ENCODE peak calls at places on chromosomes 16 and 17, in nine cellular contexts. One of them, this sample, is unnamed.

GRCh38 chr16:75206749-75207451 is at the start of gene CTRB2:
- DNase-seq in small intestine: no peak
- DNase-seq in AG04450: no peak
- DNase-seq in neural crest cell: no peak
- DNase-seq in foreskin fibroblast: no peak
- DNase-seq in tibial artery: no peak
- DNase-seq in upper lobe of right lung: no peak
- DNase-seq in astrocyte of the spinal cord: no peak
- DNase-seq in stimulated activated CD4-positive, alpha-beta T cell treated with anti-CD3 and anti-CD28 coated beads, Interleukin-4, amount 100 ng/mL, for 24 hours: no peak
- DNase-seq in this sample: peak; percentile 71

GRCh38 chr16:58127033-58127556 is 2.1 kb downstream of the CFAP20 start:
- DNase-seq in stimulated activated CD4-positive, alpha-beta T cell treated with anti-CD3 and anti-CD28 coated beads, Interleukin-4, amount 100 ng/mL, for 24 hours: peak; percentile 17
- DNase-seq in upper lobe of right lung: no peak
- DNase-seq in neural crest cell: no peak
- DNase-seq in tibial artery: no peak
- DNase-seq in astrocyte of the spinal cord: peak; percentile 61
- DNase-seq in AG04450: no peak
- DNase-seq in small intestine: peak; percentile 42
- DNase-seq in foreskin fibroblast: peak; percentile 34
- DNase-seq in this sample: no peak

GRCh38 chr17:16997514-16998429 is 25.9 kb upstream of the TNFRSF13B start:
- DNase-seq in neural crest cell: no peak
- DNase-seq in small intestine: no peak
- DNase-seq in astrocyte of the spinal cord: no peak
- DNase-seq in AG04450: no peak
- DNase-seq in upper lobe of right lung: no peak
- DNase-seq in stimulated activated CD4-positive, alpha-beta T cell treated with anti-CD3 and anti-CD28 coated beads, Interleukin-4, amount 100 ng/mL, for 24 hours: no peak
- DNase-seq in tibial artery: peak; percentile 61
- DNase-seq in foreskin fibroblast: no peak
- DNase-seq in this sample: peak; percentile 90

GRCh38 chr16:77789646-77790370 is 1.4 kb downstream of the VAT1L start:
- DNase-seq in tibial artery: no peak
- DNase-seq in astrocyte of the spinal cord: no peak
- DNase-seq in upper lobe of right lung: no peak
- DNase-seq in small intestine: no peak
- DNase-seq in AG04450: no peak
- DNase-seq in stimulated activated CD4-positive, alpha-beta T cell treated with anti-CD3 and anti-CD28 coated beads, Interleukin-4, amount 100 ng/mL, for 24 hours: no peak
- DNase-seq in foreskin fibroblast: no peak
- DNase-seq in neural crest cell: no peak
- DNase-seq in this sample: no peak

GRCh38 chr16:19878760-19879159 is 5.9 kb downstream of the GPRC5B start:
- DNase-seq in neural crest cell: no peak
- DNase-seq in small intestine: no peak
- DNase-seq in tibial artery: no peak
- DNase-seq in AG04450: no peak
- DNase-seq in stimulated activated CD4-positive, alpha-beta T cell treated with anti-CD3 and anti-CD28 coated beads, Interleukin-4, amount 100 ng/mL, for 24 hours: no peak
- DNase-seq in foreskin fibroblast: no peak
- DNase-seq in astrocyte of the spinal cord: no peak
- DNase-seq in upper lobe of right lung: no peak
- DNase-seq in this sample: no peak

GRCh38 chr16:48311242-48311641 is 63.9 kb upstream of the ABCC11 start:
- DNase-seq in tibial artery: no peak
- DNase-seq in AG04450: no peak
- DNase-seq in neural crest cell: no peak
- DNase-seq in astrocyte of the spinal cord: no peak
- DNase-seq in small intestine: no peak
- DNase-seq in upper lobe of right lung: no peak
- DNase-seq in stimulated activated CD4-positive, alpha-beta T cell treated with anti-CD3 and anti-CD28 coated beads, Interleukin-4, amount 100 ng/mL, for 24 hours: no peak
- DNase-seq in foreskin fibroblast: no peak
- DNase-seq in this sample: no peak

GRCh38 chr17:73589096-73589980 is 54.9 kb downstream of the SDK2 start:
- DNase-seq in neural crest cell: no peak
- DNase-seq in small intestine: no peak
- DNase-seq in AG04450: no peak
- DNase-seq in astrocyte of the spinal cord: no peak
- DNase-seq in upper lobe of right lung: no peak
- DNase-seq in foreskin fibroblast: no peak
- DNase-seq in stimulated activated CD4-positive, alpha-beta T cell treated with anti-CD3 and anti-CD28 coated beads, Interleukin-4, amount 100 ng/mL, for 24 hours: no peak
- DNase-seq in tibial artery: no peak
- DNase-seq in this sample: no peak

GRCh38 chr16:21226749-21227148 is 6.8 kb upstream of the ANKS4B start:
- DNase-seq in tibial artery: no peak
- DNase-seq in astrocyte of the spinal cord: no peak
- DNase-seq in AG04450: no peak
- DNase-seq in stimulated activated CD4-positive, alpha-beta T cell treated with anti-CD3 and anti-CD28 coated beads, Interleukin-4, amount 100 ng/mL, for 24 hours: no peak
- DNase-seq in foreskin fibroblast: no peak
- DNase-seq in small intestine: no peak
- DNase-seq in neural crest cell: no peak
- DNase-seq in upper lobe of right lung: no peak
- DNase-seq in this sample: no peak

GRCh38 chr16:74999208-74999682 is 421 bp downstream of the ZNRF1 start:
- DNase-seq in neural crest cell: peak; percentile 23
- DNase-seq in tibial artery: peak; percentile 71
- DNase-seq in upper lobe of right lung: peak; percentile 70
- DNase-seq in foreskin fibroblast: no peak
- DNase-seq in AG04450: no peak
- DNase-seq in stimulated activated CD4-positive, alpha-beta T cell treated with anti-CD3 and anti-CD28 coated beads, Interleukin-4, amount 100 ng/mL, for 24 hours: peak; percentile 21
- DNase-seq in astrocyte of the spinal cord: no peak
- DNase-seq in small intestine: no peak
- DNase-seq in this sample: peak; percentile 86

GRCh38 chr17:79800325-79801155 is 3.7 kb upstream of the CBX8 start:
- DNase-seq in neural crest cell: no peak
- DNase-seq in tibial artery: no peak
- DNase-seq in stimulated activated CD4-positive, alpha-beta T cell treated with anti-CD3 and anti-CD28 coated beads, Interleukin-4, amount 100 ng/mL, for 24 hours: peak; percentile 49
- DNase-seq in AG04450: no peak
- DNase-seq in astrocyte of the spinal cord: peak; percentile 69
- DNase-seq in upper lobe of right lung: peak; percentile 64
- DNase-seq in small intestine: peak; percentile 57
- DNase-seq in foreskin fibroblast: peak; percentile 47
- DNase-seq in this sample: no peak

GRCh38 chr17:65794572-65794971 is 233.1 kb upstream of the AXIN2 start:
- DNase-seq in neural crest cell: no peak
- DNase-seq in astrocyte of the spinal cord: peak; percentile 20
- DNase-seq in small intestine: peak; percentile 67
- DNase-seq in foreskin fibroblast: no peak
- DNase-seq in AG04450: no peak
- DNase-seq in upper lobe of right lung: no peak
- DNase-seq in stimulated activated CD4-positive, alpha-beta T cell treated with anti-CD3 and anti-CD28 coated beads, Interleukin-4, amount 100 ng/mL, for 24 hours: no peak
- DNase-seq in tibial artery: no peak
- DNase-seq in this sample: no peak

GRCh38 chr17:8117980-8118768 is at the start of gene ALOXE3:
- DNase-seq in astrocyte of the spinal cord: peak; percentile 47
- DNase-seq in small intestine: peak; percentile 86
- DNase-seq in stimulated activated CD4-positive, alpha-beta T cell treated with anti-CD3 and anti-CD28 coated beads, Interleukin-4, amount 100 ng/mL, for 24 hours: no peak
- DNase-seq in tibial artery: no peak
- DNase-seq in upper lobe of right lung: no peak
- DNase-seq in AG04450: no peak
- DNase-seq in neural crest cell: peak; percentile 26
- DNase-seq in foreskin fibroblast: peak; percentile 66
- DNase-seq in this sample: peak; percentile 78

GRCh38 chr16:28166394-28167208 is 45.2 kb downstream of the XPO6 start:
- DNase-seq in tibial artery: no peak
- DNase-seq in AG04450: no peak
- DNase-seq in upper lobe of right lung: no peak
- DNase-seq in stimulated activated CD4-positive, alpha-beta T cell treated with anti-CD3 and anti-CD28 coated beads, Interleukin-4, amount 100 ng/mL, for 24 hours: peak; percentile 28
- DNase-seq in small intestine: no peak
- DNase-seq in foreskin fibroblast: peak; percentile 34
- DNase-seq in neural crest cell: no peak
- DNase-seq in astrocyte of the spinal cord: peak; percentile 66
- DNase-seq in this sample: no peak

GRCh38 chr17:20908373-20909273 is 134.2 kb downstream of the USP22 start:
- DNase-seq in neural crest cell: peak; percentile 85
- DNase-seq in AG04450: no peak
- DNase-seq in foreskin fibroblast: peak; percentile 68
- DNase-seq in astrocyte of the spinal cord: peak; percentile 67
- DNase-seq in upper lobe of right lung: peak; percentile 95
- DNase-seq in stimulated activated CD4-positive, alpha-beta T cell treated with anti-CD3 and anti-CD28 coated beads, Interleukin-4, amount 100 ng/mL, for 24 hours: peak; percentile 80
- DNase-seq in tibial artery: peak; percentile 95
- DNase-seq in small intestine: peak; percentile 87
- DNase-seq in this sample: peak; percentile 96

GRCh38 chr17:68884888-68885287 is 70.3 kb downstream of the ABCA8 start:
- DNase-seq in upper lobe of right lung: no peak
- DNase-seq in foreskin fibroblast: no peak
- DNase-seq in small intestine: no peak
- DNase-seq in astrocyte of the spinal cord: no peak
- DNase-seq in stimulated activated CD4-positive, alpha-beta T cell treated with anti-CD3 and anti-CD28 coated beads, Interleukin-4, amount 100 ng/mL, for 24 hours: no peak
- DNase-seq in neural crest cell: no peak
- DNase-seq in AG04450: no peak
- DNase-seq in tibial artery: no peak
- DNase-seq in this sample: no peak

GRCh38 chr17:76670708-76671122 is 27.2 kb upstream of the ST6GALNAC1 start:
- DNase-seq in astrocyte of the spinal cord: no peak
- DNase-seq in upper lobe of right lung: no peak
- DNase-seq in AG04450: no peak
- DNase-seq in stimulated activated CD4-positive, alpha-beta T cell treated with anti-CD3 and anti-CD28 coated beads, Interleukin-4, amount 100 ng/mL, for 24 hours: no peak
- DNase-seq in foreskin fibroblast: no peak
- DNase-seq in neural crest cell: no peak
- DNase-seq in tibial artery: no peak
- DNase-seq in small intestine: peak; percentile 15
- DNase-seq in this sample: no peak

GRCh38 chr16:73157861-73158260 is 109.9 kb upstream of the ZFHX3 start:
- DNase-seq in tibial artery: no peak
- DNase-seq in astrocyte of the spinal cord: no peak
- DNase-seq in AG04450: no peak
- DNase-seq in small intestine: no peak
- DNase-seq in stimulated activated CD4-positive, alpha-beta T cell treated with anti-CD3 and anti-CD28 coated beads, Interleukin-4, amount 100 ng/mL, for 24 hours: no peak
- DNase-seq in foreskin fibroblast: no peak
- DNase-seq in upper lobe of right lung: no peak
- DNase-seq in neural crest cell: no peak
- DNase-seq in this sample: no peak

GRCh38 chr17:68289473-68289872 is 1.5 kb downstream of the SLC16A6 start:
- DNase-seq in astrocyte of the spinal cord: no peak
- DNase-seq in small intestine: no peak
- DNase-seq in stimulated activated CD4-positive, alpha-beta T cell treated with anti-CD3 and anti-CD28 coated beads, Interleukin-4, amount 100 ng/mL, for 24 hours: no peak
- DNase-seq in tibial artery: no peak
- DNase-seq in neural crest cell: no peak
- DNase-seq in foreskin fibroblast: no peak
- DNase-seq in upper lobe of right lung: no peak
- DNase-seq in AG04450: no peak
- DNase-seq in this sample: no peak

GRCh38 chr17:41324180-41325075 is 8.9 kb upstream of the KRTAP17-1 start:
- DNase-seq in upper lobe of right lung: no peak
- DNase-seq in astrocyte of the spinal cord: no peak
- DNase-seq in small intestine: peak; percentile 54
- DNase-seq in neural crest cell: no peak
- DNase-seq in stimulated activated CD4-positive, alpha-beta T cell treated with anti-CD3 and anti-CD28 coated beads, Interleukin-4, amount 100 ng/mL, for 24 hours: no peak
- DNase-seq in AG04450: no peak
- DNase-seq in foreskin fibroblast: no peak
- DNase-seq in tibial artery: no peak
- DNase-seq in this sample: no peak

GRCh38 chr16:2282866-2283555 is 15.1 kb upstream of the RNPS1 start:
- DNase-seq in tibial artery: no peak
- DNase-seq in foreskin fibroblast: no peak
- DNase-seq in upper lobe of right lung: no peak
- DNase-seq in astrocyte of the spinal cord: no peak
- DNase-seq in stimulated activated CD4-positive, alpha-beta T cell treated with anti-CD3 and anti-CD28 coated beads, Interleukin-4, amount 100 ng/mL, for 24 hours: no peak
- DNase-seq in neural crest cell: no peak
- DNase-seq in AG04450: no peak
- DNase-seq in small intestine: no peak
- DNase-seq in this sample: no peak

GRCh38 chr17:42674755-42675347 is 1.9 kb downstream of the PLEKHH3 start:
- DNase-seq in small intestine: no peak
- DNase-seq in upper lobe of right lung: peak; percentile 71
- DNase-seq in tibial artery: no peak
- DNase-seq in foreskin fibroblast: no peak
- DNase-seq in stimulated activated CD4-positive, alpha-beta T cell treated with anti-CD3 and anti-CD28 coated beads, Interleukin-4, amount 100 ng/mL, for 24 hours: no peak
- DNase-seq in neural crest cell: no peak
- DNase-seq in astrocyte of the spinal cord: no peak
- DNase-seq in AG04450: no peak
- DNase-seq in this sample: no peak

GRCh38 chr16:4323071-4323844 is 7.4 kb downstream of the GLIS2 start:
- DNase-seq in astrocyte of the spinal cord: no peak
- DNase-seq in neural crest cell: no peak
- DNase-seq in upper lobe of right lung: peak; percentile 78
- DNase-seq in small intestine: no peak
- DNase-seq in tibial artery: peak; percentile 78
- DNase-seq in AG04450: no peak
- DNase-seq in stimulated activated CD4-positive, alpha-beta T cell treated with anti-CD3 and anti-CD28 coated beads, Interleukin-4, amount 100 ng/mL, for 24 hours: no peak
- DNase-seq in foreskin fibroblast: no peak
- DNase-seq in this sample: no peak

GRCh38 chr16:66522816-66523590 is 26.9 kb downstream of the TK2 start:
- DNase-seq in stimulated activated CD4-positive, alpha-beta T cell treated with anti-CD3 and anti-CD28 coated beads, Interleukin-4, amount 100 ng/mL, for 24 hours: no peak
- DNase-seq in astrocyte of the spinal cord: no peak
- DNase-seq in upper lobe of right lung: no peak
- DNase-seq in AG04450: no peak
- DNase-seq in small intestine: no peak
- DNase-seq in foreskin fibroblast: no peak
- DNase-seq in tibial artery: no peak
- DNase-seq in neural crest cell: no peak
- DNase-seq in this sample: no peak

GRCh38 chr16:72434159-72434558 is 262.2 kb upstream of the PMFBP1 start:
- DNase-seq in tibial artery: no peak
- DNase-seq in astrocyte of the spinal cord: peak; percentile 54
- DNase-seq in small intestine: no peak
- DNase-seq in upper lobe of right lung: no peak
- DNase-seq in neural crest cell: no peak
- DNase-seq in foreskin fibroblast: peak; percentile 26
- DNase-seq in AG04450: no peak
- DNase-seq in stimulated activated CD4-positive, alpha-beta T cell treated with anti-CD3 and anti-CD28 coated beads, Interleukin-4, amount 100 ng/mL, for 24 hours: no peak
- DNase-seq in this sample: no peak

GRCh38 chr17:38712593-38712992 is 7.5 kb downstream of the MLLT6 start:
- DNase-seq in neural crest cell: no peak
- DNase-seq in astrocyte of the spinal cord: no peak
- DNase-seq in stimulated activated CD4-positive, alpha-beta T cell treated with anti-CD3 and anti-CD28 coated beads, Interleukin-4, amount 100 ng/mL, for 24 hours: no peak
- DNase-seq in tibial artery: no peak
- DNase-seq in small intestine: no peak
- DNase-seq in foreskin fibroblast: no peak
- DNase-seq in AG04450: no peak
- DNase-seq in upper lobe of right lung: no peak
- DNase-seq in this sample: no peak

GRCh38 chr16:11079657-11080187 is 135.4 kb downstream of the CLEC16A start:
- DNase-seq in foreskin fibroblast: peak; percentile 97
- DNase-seq in tibial artery: peak; percentile 29
- DNase-seq in upper lobe of right lung: no peak
- DNase-seq in AG04450: peak; percentile 93
- DNase-seq in stimulated activated CD4-positive, alpha-beta T cell treated with anti-CD3 and anti-CD28 coated beads, Interleukin-4, amount 100 ng/mL, for 24 hours: peak; percentile 23
- DNase-seq in small intestine: no peak
- DNase-seq in astrocyte of the spinal cord: peak; percentile 97
- DNase-seq in neural crest cell: no peak
- DNase-seq in this sample: no peak

GRCh38 chr17:49005140-49005539 is 8.0 kb downstream of the IGF2BP1 start:
- DNase-seq in foreskin fibroblast: no peak
- DNase-seq in tibial artery: no peak
- DNase-seq in astrocyte of the spinal cord: no peak
- DNase-seq in neural crest cell: no peak
- DNase-seq in small intestine: no peak
- DNase-seq in stimulated activated CD4-positive, alpha-beta T cell treated with anti-CD3 and anti-CD28 coated beads, Interleukin-4, amount 100 ng/mL, for 24 hours: no peak
- DNase-seq in upper lobe of right lung: no peak
- DNase-seq in AG04450: no peak
- DNase-seq in this sample: no peak

GRCh38 chr16:27270389-27270788 is 1.8 kb upstream of the NSMCE1 start:
- DNase-seq in tibial artery: no peak
- DNase-seq in upper lobe of right lung: no peak
- DNase-seq in astrocyte of the spinal cord: no peak
- DNase-seq in small intestine: no peak
- DNase-seq in stimulated activated CD4-positive, alpha-beta T cell treated with anti-CD3 and anti-CD28 coated beads, Interleukin-4, amount 100 ng/mL, for 24 hours: no peak
- DNase-seq in neural crest cell: no peak
- DNase-seq in foreskin fibroblast: no peak
- DNase-seq in AG04450: no peak
- DNase-seq in this sample: no peak

GRCh38 chr17:81518785-81519283 is 6.2 kb upstream of the ACTG1 start:
- DNase-seq in AG04450: no peak
- DNase-seq in small intestine: peak; percentile 77
- DNase-seq in upper lobe of right lung: peak; percentile 84
- DNase-seq in neural crest cell: no peak
- DNase-seq in stimulated activated CD4-positive, alpha-beta T cell treated with anti-CD3 and anti-CD28 coated beads, Interleukin-4, amount 100 ng/mL, for 24 hours: no peak
- DNase-seq in foreskin fibroblast: no peak
- DNase-seq in tibial artery: peak; percentile 79
- DNase-seq in astrocyte of the spinal cord: no peak
- DNase-seq in this sample: peak; percentile 94

GRCh38 chr17:2709173-2709661 is 2.3 kb downstream of the CLUH start:
- DNase-seq in tibial artery: peak; percentile 83
- DNase-seq in neural crest cell: no peak
- DNase-seq in stimulated activated CD4-positive, alpha-beta T cell treated with anti-CD3 and anti-CD28 coated beads, Interleukin-4, amount 100 ng/mL, for 24 hours: no peak
- DNase-seq in upper lobe of right lung: peak; percentile 87
- DNase-seq in AG04450: no peak
- DNase-seq in foreskin fibroblast: no peak
- DNase-seq in small intestine: peak; percentile 92
- DNase-seq in astrocyte of the spinal cord: no peak
- DNase-seq in this sample: peak; percentile 63

GRCh38 chr17:17041018-17041521 is 1.2 kb upstream of the MPRIP start:
- DNase-seq in neural crest cell: no peak
- DNase-seq in astrocyte of the spinal cord: no peak
- DNase-seq in tibial artery: peak; percentile 80
- DNase-seq in foreskin fibroblast: peak; percentile 63
- DNase-seq in upper lobe of right lung: peak; percentile 35
- DNase-seq in small intestine: peak; percentile 50
- DNase-seq in AG04450: no peak
- DNase-seq in stimulated activated CD4-positive, alpha-beta T cell treated with anti-CD3 and anti-CD28 coated beads, Interleukin-4, amount 100 ng/mL, for 24 hours: no peak
- DNase-seq in this sample: peak; percentile 22

This sample was measured in left lung.